ENCODE peak calls at places on chromosomes 7 and 10, in eight cellular contexts. I is endodermal cell; K is stimulated activated CD4-positive, alpha-beta T cell treated with anti-CD3 and anti-CD28 coated beads, Interleukin-1b, Interleukin-23, amount 100 ng/mL, for 1 hour; E is neuronal stem cell; Z is ovary; W is fibroblast of the conjunctiva; F is AG08395; J is T-helper 9 cell. X is an unnamed sample.

GRCh38 chr10:21203473-21204107 is 306.5 kb upstream of the NEBL start:
- DNase-seq in Z (no peak), J (no peak), W (no peak), F (no peak), K (no peak), E (no peak), I (no peak), X (no peak)

GRCh38 chr10:126104767-126105166 is 208.4 kb downstream of the FANK1 start:
- DNase-seq in K (no peak), W (no peak), F (no peak), I (peak; percentile 4), Z (peak; percentile 81), E (no peak), J (no peak), X (no peak)

GRCh38 chr10:451021-451471 is 238.4 kb downstream of the DIP2C start:
- DNase-seq in J (peak; percentile 45), E (no peak), W (no peak), Z (no peak), F (no peak), K (peak; percentile 9), I (no peak), X (peak; percentile 58)

GRCh38 chr10:121405096-121405495 is 193.1 kb downstream of the FGFR2 start:
- DNase-seq in I (no peak), W (no peak), K (no peak), E (no peak), F (no peak), Z (no peak), J (no peak), X (no peak)

GRCh38 chr7:42233166-42233565 is 3.8 kb downstream of the GLI3 start:
- DNase-seq in E (no peak), F (no peak), I (no peak), Z (no peak), K (no peak), J (no peak), W (no peak), X (no peak)

GRCh38 chr7:12130664-12131063 is 80.4 kb upstream of the TMEM106B start:
- DNase-seq in E (no peak), I (no peak), Z (no peak), F (no peak), J (no peak), W (no peak), K (no peak), X (no peak)

GRCh38 chr7:923108-924041 is 31.1 kb downstream of the ADAP1 start:
- DNase-seq in E (no peak), K (peak; percentile 68), F (peak; percentile 50), I (peak; percentile 79), W (no peak), Z (peak; percentile 11), J (peak; percentile 86), X (peak; percentile 90)

GRCh38 chr10:71553371-71553900 is 156.7 kb downstream of the CDH23 start:
- DNase-seq in I (no peak), E (no peak), W (no peak), Z (no peak), F (no peak), J (no peak), K (no peak), X (no peak)

GRCh38 chr10:10730644-10731043 is 287.0 kb upstream of the CELF2 start:
- DNase-seq in I (no peak), W (no peak), K (no peak), Z (no peak), J (no peak), E (no peak), F (no peak), X (no peak)

GRCh38 chr7:102463841-102464576 is 654 bp downstream of the ALKBH4 start:
- DNase-seq in F (peak; percentile 21), I (no peak), E (no peak), W (no peak), Z (no peak), K (no peak), J (no peak), X (no peak)

GRCh38 chr10:63657812-63658211 is 136.6 kb downstream of the REEP3 start:
- DNase-seq in E (no peak), J (no peak), F (no peak), Z (no peak), W (no peak), K (no peak), I (no peak), X (no peak)

GRCh38 chr7:1883834-1884582 is 213.9 kb downstream of the ELFN1 start:
- DNase-seq in W (no peak), I (peak; percentile 82), J (no peak), Z (no peak), E (no peak), K (no peak), F (no peak), X (no peak)